ENCODE peak calls at places on chromosomes 7 and 10, in five cellular contexts. O is AG10803, Q is fibroblast of the aortic adventitia, G is tibial artery, R is IMR-90. P is an unnamed sample.
A peak's percentile ranks its signal among the peaks of the same experiment; 100 is the strongest.

GRCh38 chr7:90007831-90008230 is 146.4 kb upstream of the STEAP1 start:
- DNase-seq in O (no peak), G (no peak), Q (no peak), R (no peak), P (no peak)

GRCh38 chr7:127056202-127056601 is 196.5 kb downstream of the GRM8 start:
- DNase-seq in O (no peak), Q (no peak), G (no peak), R (no peak), P (no peak)

GRCh38 chr7:85733163-85733915 is 546.5 kb upstream of the SEMA3D start:
- DNase-seq in G (no peak), O (no peak), R (peak; percentile 1), Q (peak; percentile 30), P (no peak)

GRCh38 chr7:153530441-153530840 is 521.8 kb upstream of the DPP6 start:
- DNase-seq in R (no peak), G (no peak), O (no peak), Q (no peak), P (no peak)

GRCh38 chr7:158824028-158824427 is 5.3 kb downstream of the ESYT2 start:
- DNase-seq in R (no peak), O (no peak), Q (no peak), G (no peak), P (no peak)

GRCh38 chr10:126634915-126635314 is 35.6 kb downstream of the C10orf90 start:
- DNase-seq in G (no peak), Q (no peak), R (no peak), O (no peak), P (peak; percentile 24)

GRCh38 chr7:158549834-158550700 is 37.6 kb downstream of the PTPRN2 start:
- DNase-seq in R (no peak), G (no peak), O (no peak), Q (no peak), P (no peak)

GRCh38 chr10:23001901-23002516 is 74.2 kb downstream of the ARMC3 start:
- DNase-seq in Q (no peak), R (no peak), G (no peak), O (no peak), P (no peak)

GRCh38 chr10:97861351-97861750 is 11.7 kb downstream of the GOLGA7B start:
- DNase-seq in R (peak; percentile 44), Q (peak; percentile 39), G (no peak), O (peak; percentile 55), P (peak; percentile 17)

GRCh38 chr10:31770307-31770902 is 158.2 kb downstream of the ARHGAP12 start:
- DNase-seq in Q (no peak), R (no peak), O (no peak), G (no peak), P (no peak)

GRCh38 chr7:134896073-134896472 is 90.2 kb upstream of the AGBL3 start:
- DNase-seq in O (no peak), R (no peak), Q (no peak), G (no peak), P (no peak)

GRCh38 chr7:95963446-95963990 is 191.2 kb downstream of the DYNC1I1 start:
- DNase-seq in G (no peak), Q (no peak), R (no peak), O (peak; percentile 16), P (no peak)

GRCh38 chr7:78780560-78780959 is 672.9 kb downstream of the MAGI2 start:
- DNase-seq in Q (no peak), G (no peak), O (no peak), R (no peak), P (no peak)

GRCh38 chr10:132094581-132095234 is 29.0 kb downstream of the JAKMIP3 start:
- DNase-seq in R (no peak), O (no peak), Q (no peak), G (no peak), P (no peak)

GRCh38 chr7:105828141-105828540 is 48.3 kb downstream of the ATXN7L1 start:
- DNase-seq in Q (no peak), O (no peak), R (no peak), G (no peak), P (no peak)

GRCh38 chr7:69677905-69678793 is 79.9 kb downstream of the AUTS2 start:
- DNase-seq in R (no peak), Q (no peak), G (no peak), O (peak; percentile 44), P (no peak)

GRCh38 chr7:94330474-94331027 is 64.1 kb upstream of the COL1A2 start:
- DNase-seq in Q (no peak), O (no peak), R (no peak), G (no peak), P (no peak)

GRCh38 chr10:11776080-11776479 is 33.9 kb downstream of the ECHDC3 start:
- DNase-seq in R (peak; percentile 69), O (no peak), Q (no peak), G (no peak), P (no peak)

GRCh38 chr7:142478479-142479220 is 220.8 kb upstream of the PRSS58 start:
- DNase-seq in O (peak; percentile 68), R (peak; percentile 64), G (peak; percentile 60), Q (peak; percentile 71), P (no peak)

GRCh38 chr7:84105582-84105981 is 89.0 kb downstream of the SEMA3A start:
- DNase-seq in R (peak; percentile 61), Q (peak; percentile 68), O (peak; percentile 50), G (no peak), P (peak; percentile 39)

GRCh38 chr7:84317536-84317935 is 122.9 kb upstream of the SEMA3A start:
- DNase-seq in R (no peak), G (no peak), Q (peak; percentile 51), O (peak; percentile 62), P (no peak)

GRCh38 chr10:128808921-128809440 is 658.1 kb upstream of the MGMT start:
- DNase-seq in Q (no peak), R (no peak), G (no peak), O (no peak), P (no peak)

GRCh38 chr10:128816726-128817125 is 650.3 kb upstream of the MGMT start:
- DNase-seq in G (no peak), Q (no peak), O (no peak), R (no peak), P (no peak)

GRCh38 chr10:128811943-128812342 is 655.1 kb upstream of the MGMT start:
- DNase-seq in R (no peak), Q (no peak), G (no peak), O (no peak), P (no peak)

GRCh38 chr10:128817636-128818035 is 649.4 kb upstream of the MGMT start:
- DNase-seq in Q (no peak), R (no peak), G (no peak), O (no peak), P (no peak)

GRCh38 chr10:128814024-128814423 is 653.0 kb upstream of the MGMT start:
- DNase-seq in Q (no peak), R (no peak), G (no peak), O (no peak), P (no peak)
- H3K4me3 ChIP-seq in Q (no peak overlapping the region), R (no peak overlapping the region), G (no peak overlapping the region), O (no peak overlapping the region), P (no peak overlapping the region)

DNA sequence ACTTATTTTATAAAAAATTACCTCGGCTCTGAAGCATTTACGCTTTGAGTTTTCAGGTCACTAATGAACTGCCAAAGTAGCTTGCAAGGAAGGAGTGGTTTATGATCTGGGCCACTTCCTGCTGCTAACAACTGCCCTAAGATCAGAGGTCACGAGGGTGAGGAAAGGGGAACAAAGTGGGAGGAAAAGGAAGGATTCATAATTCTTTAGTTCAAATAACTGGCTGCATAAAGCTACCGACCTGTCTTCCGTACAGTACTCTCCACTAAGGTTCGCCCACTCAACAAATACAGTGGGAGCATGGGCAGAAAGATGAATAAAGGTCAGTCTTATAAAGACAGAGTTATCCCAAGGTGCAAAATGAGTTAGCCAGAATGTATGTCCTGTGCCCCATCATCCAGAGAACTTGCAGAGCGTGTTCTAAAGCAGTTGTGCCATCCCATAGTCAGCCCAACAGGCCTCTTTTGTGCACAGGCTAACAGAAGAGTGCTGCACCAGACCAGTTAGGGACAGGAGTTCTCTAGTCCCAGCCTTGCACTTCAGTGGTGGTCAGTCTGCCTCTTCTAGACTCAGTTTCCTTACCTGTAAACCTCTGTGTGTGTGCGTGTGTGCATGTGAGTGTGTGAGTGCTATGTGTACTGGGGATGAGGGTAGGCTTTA is 65.9 kb downstream of the CREB3L2 start:
- DNase-seq in R (no peak), Q (no peak), G (no peak), O (no peak), P (no peak)
- H3K4me3 ChIP-seq in R (no peak overlapping the region), Q (no peak overlapping the region), G (peak overlapping the region; percentile 7), O (no peak overlapping the region), P (no peak overlapping the region)

GRCh38 chr7:77226357-77226839 is 26.8 kb upstream of the FGL2 start:
- DNase-seq in R (peak; percentile 18), G (no peak), Q (peak; percentile 74), O (no peak), P (no peak)
- H3K4me3 ChIP-seq in R (no peak overlapping the region), G (no peak overlapping the region), Q (no peak overlapping the region), O (no peak overlapping the region), P (no peak overlapping the region)

GRCh38 chr10:103284170-103284569 is 7.2 kb downstream of the INA start:
- DNase-seq in R (no peak), O (peak; percentile 65), G (no peak), Q (no peak), P (no peak)

GRCh38 chr10:103280505-103280904 is 3.6 kb downstream of the INA start:
- DNase-seq in G (no peak), O (no peak), R (no peak), Q (no peak), P (no peak)

GRCh38 chr10:103278862-103279298 is 1.9 kb downstream of the INA start:
- DNase-seq in G (no peak), R (peak; percentile 55), O (peak; percentile 32), Q (peak; percentile 59), P (no peak)

GRCh38 chr10:103282961-103283360 is 6.0 kb downstream of the INA start:
- DNase-seq in Q (no peak), G (no peak), R (no peak), O (no peak), P (no peak)

GRCh38 chr10:103281753-103282152 is 4.8 kb downstream of the INA start:
- DNase-seq in Q (no peak), R (peak; percentile 43), O (no peak), G (no peak), P (no peak)
- H3K4me3 ChIP-seq in Q (no peak overlapping the region), R (no peak overlapping the region), O (no peak overlapping the region), G (no peak overlapping the region), P (no peak overlapping the region)

P was measured in skeletal muscle cell.